ENCODE peak calls at places on chromosomes 1 and 21, in five cellular contexts. C, H, G, W and S are unnamed samples.

GRCh38 chr1:183544598-183545297 is 45.5 kb downstream of the NCF2 start:
- DNase-seq in C (no peak), H (no peak), G (no peak), W (no peak), S (peak; percentile 98)

GRCh38 chr1:159000627-159001026 is 9.1 kb upstream of the IFI16 start:
- DNase-seq in C (peak; percentile 85), H (no peak), G (peak; percentile 91), W (no peak), S (no peak)

GRCh38 chr21:44088401-44088780 is 18.8 kb upstream of the PWP2 start:
- DNase-seq in C (no peak), H (no peak), G (no peak), W (no peak), S (no peak)

GRCh38 chr21:44427241-44428120 is 27.8 kb upstream of the LRRC3 start:
- DNase-seq in C (no peak), H (no peak), G (no peak), W (no peak), S (peak; percentile 8)

GRCh38 chr1:20885121-20885520 is 98.0 kb upstream of the HP1BP3 start:
- DNase-seq in C (no peak), H (no peak), G (no peak), W (no peak), S (no peak)

GRCh38 chr1:235107368-235108184 is 21.1 kb downstream of the TOMM20 start:
- DNase-seq in C (no peak), H (no peak), G (no peak), W (no peak), S (no peak)

GRCh38 chr1:178953034-178953433 is 72.7 kb upstream of the FAM20B start:
- DNase-seq in C (no peak), H (no peak), G (no peak), W (no peak), S (peak; percentile 97)

GRCh38 chr1:61183471-61184034 is 101.2 kb downstream of the NFIA start:
- DNase-seq in C (no peak), H (no peak), G (peak; percentile 56), W (no peak), S (no peak)

GRCh38 chr21:40200962-40201361 is 333.7 kb downstream of the PCP4 start:
- DNase-seq in C (no peak), H (no peak), G (no peak), W (no peak), S (no peak)

GRCh38 chr21:38810826-38811164 is 5.1 kb downstream of the ETS2 start:
- DNase-seq in C (no peak), H (no peak), G (no peak), W (no peak), S (no peak)

GRCh38 chr1:204121840-204122555 is 29.8 kb downstream of the ETNK2 start:
- DNase-seq in C (no peak), H (no peak), G (no peak), W (no peak), S (no peak)

GRCh38 chr1:20723537-20724363 is 5.9 kb upstream of the KIF17 start:
- DNase-seq in C (no peak), H (no peak), G (peak; percentile 16), W (no peak), S (no peak)

GRCh38 chr1:35269190-35269988 is 880 bp downstream of the ZMYM4 start:
- DNase-seq in C (no peak), H (no peak), G (no peak), W (no peak), S (peak; percentile 37)

GRCh38 chr1:44681905-44682900 is 7.7 kb downstream of the ARMH1 start:
- DNase-seq in C (no peak), H (no peak), G (no peak), W (no peak), S (peak; percentile 35)

GRCh38 chr1:185627136-185627535 is 107.1 kb upstream of the HMCN1 start:
- DNase-seq in C (no peak), H (no peak), G (no peak), W (no peak), S (peak; percentile 76)

GRCh38 chr1:23202263-23202749 is 15.0 kb downstream of the HTR1D start:
- DNase-seq in C (no peak), H (no peak), G (no peak), W (no peak), S (no peak)

GRCh38 chr1:203135636-203136305 is 8.2 kb downstream of the ADORA1 start:
- DNase-seq in C (no peak), H (no peak), G (no peak), W (no peak), S (no peak)

GRCh38 chr1:3472088-3472850 is 17.8 kb downstream of the ARHGEF16 start:
- DNase-seq in C (no peak), H (no peak), G (no peak), W (no peak), S (no peak)

GRCh38 chr1:169595764-169596711 is 9.8 kb upstream of the F5 start:
- DNase-seq in C (no peak), H (no peak), G (no peak), W (no peak), S (no peak)

GRCh38 chr1:41901551-41901950 is 17.2 kb downstream of the HIVEP3 start:
- DNase-seq in C (no peak), H (no peak), G (no peak), W (no peak), S (no peak)

GRCh38 chr1:30884723-30885122 is 23.8 kb downstream of the SDC3 start:
- DNase-seq in C (no peak), H (no peak), G (no peak), W (no peak), S (no peak)

GRCh38 chr1:193338194-193338593 is 151.8 kb upstream of the B3GALT2 start:
- DNase-seq in C (no peak), H (no peak), G (no peak), W (no peak), S (no peak)

GRCh38 chr1:172956871-172957270 is 93.9 kb downstream of the TNFSF18 start:
- DNase-seq in C (no peak), H (no peak), G (no peak), W (no peak), S (no peak)

GRCh38 chr1:198638441-198638840 is 399 bp upstream of the PTPRC start:
- DNase-seq in C (no peak), H (no peak), G (no peak), W (no peak), S (no peak)

GRCh38 chr1:165144757-165145397 is 211.6 kb downstream of the LMX1A start:
- DNase-seq in C (peak; percentile 8), H (no peak), G (no peak), W (no peak), S (peak; percentile 70)

GRCh38 chr1:206672011-206672688 is 12.6 kb upstream of the MAPKAPK2 start:
- DNase-seq in C (no peak), H (no peak), G (no peak), W (no peak), S (peak; percentile 13)

GRCh38 chr1:21539933-21540332 is 30.7 kb downstream of the ALPL start:
- DNase-seq in C (no peak), H (no peak), G (no peak), W (no peak), S (no peak)

GRCh38 chr1:53526451-53527101 is 67.4 kb downstream of the DMRTB1 start:
- DNase-seq in C (peak; percentile 63), H (no peak), G (no peak), W (no peak), S (no peak)

GRCh38 chr1:31689394-31689793 is 14.4 kb downstream of the COL16A1 start:
- DNase-seq in C (no peak), H (no peak), G (no peak), W (no peak), S (no peak)

GRCh38 chr1:23537296-23537993 is 6.4 kb upstream of the E2F2 start:
- DNase-seq in C (no peak), H (no peak), G (no peak), W (no peak), S (peak; percentile 61)

GRCh38 chr1:183569141-183569540 is 21.1 kb downstream of the NCF2 start:
- DNase-seq in C (no peak), H (no peak), G (no peak), W (no peak), S (no peak)